ENCODE peak calls at places on chromosomes 13 and 19, in eight cellular contexts. B is foreskin keratinocyte; D is activated naive CD8-positive, alpha-beta T cell treated with anti-CD3 and anti-CD28 coated beads for 36 hours; L is NCI-H524 treated with DMSO at 0.1 percent for 48 hours; W is IMR-90; P is stimulated activated CD8-positive, alpha-beta memory T cell treated with anti-CD3 and anti-CD28 coated beads, Interleukin-7, amount 100 ng/mL, for 1 hour; Y is ovary; R is thoracic aorta. Q is an unnamed sample.

GRCh38 chr13:99981115-99982020 is at the start of gene ZIC2:
- DNase-seq in B (no peak), D (peak), L (no peak), W (no peak), P (no peak), Y (no peak), R (no peak), Q (no peak)

GRCh38 chr13:49308104-49308875 is 60.6 kb downstream of the CDADC1 start:
- DNase-seq in B (no peak), D (no peak), L (no peak), W (peak), P (no peak), Y (peak), R (peak), Q (no peak)

GRCh38 chr19:46344363-46344762 is 2.5 kb upstream of the PPP5C start:
- DNase-seq in B (no peak), D (no peak), L (no peak), W (no peak), P (no peak), Y (no peak), R (no peak), Q (no peak)

GRCh38 chr19:15591796-15592195 is 23.2 kb upstream of the CYP4F8 start:
- DNase-seq in B (no peak), D (no peak), L (no peak), W (no peak), P (no peak), Y (no peak), R (no peak), Q (no peak)

GRCh38 chr19:4033028-4033956 is 25.8 kb downstream of the PIAS4 start:
- DNase-seq in B (no peak), D (no peak), L (no peak), W (no peak), P (no peak), Y (no peak), R (no peak), Q (no peak)

GRCh38 chr13:33193428-33193974 is 92.1 kb downstream of the STARD13 start:
- DNase-seq in B (no peak), D (no peak), L (no peak), W (no peak), P (no peak), Y (no peak), R (no peak), Q (no peak)

GRCh38 chr13:78238911-78239310 is 320.3 kb upstream of the EDNRB start:
- DNase-seq in B (peak), D (no peak), L (no peak), W (no peak), P (no peak), Y (no peak), R (no peak), Q (no peak)

GRCh38 chr19:29546583-29547190 is 20.9 kb downstream of the VSTM2B start:
- DNase-seq in B (no peak), D (no peak), L (no peak), W (no peak), P (no peak), Y (peak), R (no peak), Q (no peak)

GRCh38 chr19:22945560-22945959 is 57.4 kb downstream of the ZNF728 start:
- DNase-seq in B (no peak), D (no peak), L (no peak), W (peak), P (no peak), Y (no peak), R (no peak), Q (no peak)

GRCh38 chr13:34265016-34265692 is 447.2 kb downstream of the RFC3 start:
- DNase-seq in B (peak), D (no peak), L (no peak), W (no peak), P (no peak), Y (no peak), R (no peak), Q (no peak)

GRCh38 chr19:34218818-34219164 is 35.6 kb upstream of the GARRE1 start:
- DNase-seq in B (no peak), D (no peak), L (no peak), W (no peak), P (no peak), Y (no peak), R (no peak), Q (no peak)

GRCh38 chr13:26722321-26722720 is 38.3 kb downstream of the GPR12 start:
- DNase-seq in B (no peak), D (no peak), L (no peak), W (no peak), P (no peak), Y (no peak), R (no peak), Q (no peak)

GRCh38 chr19:4097501-4097900 is 26.4 kb downstream of the MAP2K2 start:
- DNase-seq in B (no peak), D (no peak), L (no peak), W (no peak), P (no peak), Y (peak), R (no peak), Q (no peak)

GRCh38 chr19:18319591-18320135 is 3.2 kb downstream of the LSM4 start:
- DNase-seq in B (no peak), D (no peak), L (no peak), W (no peak), P (no peak), Y (no peak), R (no peak), Q (no peak)

GRCh38 chr13:113638173-113638746 is 19.7 kb downstream of the ATP4B start:
- DNase-seq in B (no peak), D (no peak), L (no peak), W (no peak), P (no peak), Y (peak), R (no peak), Q (no peak)

GRCh38 chr19:55370305-55370988 is at the start of gene IL11:
- DNase-seq in B (no peak), D (no peak), L (no peak), W (peak), P (no peak), Y (no peak), R (no peak), Q (no peak)

GRCh38 chr13:58921129-58921528 is 1242.6 kb downstream of the DIAPH3 start:
- DNase-seq in B (no peak), D (no peak), L (no peak), W (no peak), P (no peak), Y (no peak), R (no peak), Q (no peak)

GRCh38 chr13:113091211-113091771 is 14.3 kb upstream of the F7 start:
- DNase-seq in B (no peak), D (no peak), L (no peak), W (no peak), P (no peak), Y (no peak), R (no peak), Q (no peak)

GRCh38 chr19:7145494-7145893 is 76.0 kb downstream of the ZNF557 start:
- DNase-seq in B (no peak), D (no peak), L (no peak), W (no peak), P (no peak), Y (peak), R (no peak), Q (no peak)

GRCh38 chr19:35545855-35546381 is 492 bp downstream of the TMEM147 start:
- DNase-seq in B (no peak), D (peak), L (no peak), W (no peak), P (peak), Y (peak), R (no peak), Q (peak)

GRCh38 chr19:41769608-41770007 is 14.3 kb downstream of the CEACAM6 start:
- DNase-seq in B (no peak), D (no peak), L (no peak), W (no peak), P (no peak), Y (no peak), R (no peak), Q (no peak)